ENCODE peak calls at places on chromosomes 3 and 15, in four cellular contexts. M is AG08396, A is cardiac fibroblast, U is A172. X is an unnamed sample.

GRCh38 chr15:95604634-95605036 is 725.9 kb upstream of the NR2F2 start:
- DNase-seq in M (peak), A (peak), U (peak), X (no peak)

GRCh38 chr3:70816346-70816745 is 503.9 kb upstream of the MDFIC2 start:
- DNase-seq in U (no peak), A (no peak), M (no peak), X (no peak)

GRCh38 chr3:111874177-111874820 is 15.2 kb downstream of the PHLDB2 start:
- DNase-seq in U (peak), A (peak), M (peak), X (peak)

GRCh38 chr3:30131171-30131570 is 475.2 kb upstream of the TGFBR2 start:
- DNase-seq in U (no peak), A (no peak), M (no peak), X (no peak)

GRCh38 chr15:25762015-25762662 is 101.0 kb downstream of the ATP10A start:
- DNase-seq in A (peak), M (no peak), U (no peak), X (no peak)

GRCh38 chr3:126357299-126358037 is at the start of gene KLF15:
- DNase-seq in U (peak), A (peak), M (peak), X (peak)

GRCh38 chr15:41207687-41208448 is 22.7 kb downstream of the EXD1 start:
- DNase-seq in M (no peak), U (no peak), A (peak), X (no peak)

GRCh38 chr15:39623550-39623931 is 42.7 kb downstream of the THBS1 start:
- DNase-seq in U (no peak), A (no peak), M (no peak), X (no peak)

GRCh38 chr15:62777657-62778056 is 264.9 kb upstream of the TPM1 start:
- DNase-seq in U (peak), A (peak), M (no peak), X (no peak)

X was measured in ACHN.